ENCODE peak calls at places on chromosomes 7 and 10, in ten cellular contexts. One of them, this sample, is unnamed.

GRCh38 chr10:98295907-98296306 is 27.9 kb upstream of the LOXL4 start:
- DNase-seq in Panc1: no peak
- DNase-seq in spleen: no peak
- DNase-seq in Karpas-422: no peak
- DNase-seq in cardiac muscle cell: peak
- DNase-seq in astrocyte: peak
- DNase-seq in fibroblast of lung: peak
- DNase-seq in mesendoderm: peak
- DNase-seq in adrenal gland: no peak
- DNase-seq in lower lobe of right lung: no peak
- DNase-seq in this sample: no peak

GRCh38 chr10:90394306-90394705 is 463.5 kb downstream of the HTR7 start:
- DNase-seq in Panc1: no peak
- DNase-seq in spleen: no peak
- DNase-seq in Karpas-422: no peak
- DNase-seq in cardiac muscle cell: no peak
- DNase-seq in astrocyte: no peak
- DNase-seq in fibroblast of lung: no peak
- DNase-seq in mesendoderm: peak
- DNase-seq in adrenal gland: no peak
- DNase-seq in lower lobe of right lung: no peak
- DNase-seq in this sample: no peak

GRCh38 chr10:32055478-32056135 is 618 bp downstream of the KIF5B start:
- DNase-seq in Panc1: no peak
- DNase-seq in spleen: peak
- DNase-seq in Karpas-422: peak
- DNase-seq in cardiac muscle cell: peak
- DNase-seq in astrocyte: peak
- DNase-seq in fibroblast of lung: peak
- DNase-seq in mesendoderm: peak
- DNase-seq in adrenal gland: peak
- DNase-seq in lower lobe of right lung: peak
- DNase-seq in this sample: peak

GRCh38 chr10:80133221-80133620 is 691 bp downstream of the PLAC9 start:
- DNase-seq in Panc1: no peak
- DNase-seq in spleen: no peak
- DNase-seq in Karpas-422: no peak
- DNase-seq in cardiac muscle cell: peak
- DNase-seq in astrocyte: no peak
- DNase-seq in fibroblast of lung: no peak
- DNase-seq in mesendoderm: no peak
- DNase-seq in adrenal gland: no peak
- DNase-seq in lower lobe of right lung: no peak
- DNase-seq in this sample: peak

GRCh38 chr7:84112771-84113170 is 81.8 kb downstream of the SEMA3A start:
- DNase-seq in Panc1: no peak
- DNase-seq in spleen: no peak
- DNase-seq in Karpas-422: no peak
- DNase-seq in cardiac muscle cell: no peak
- DNase-seq in astrocyte: no peak
- DNase-seq in fibroblast of lung: peak
- DNase-seq in mesendoderm: peak
- DNase-seq in adrenal gland: no peak
- DNase-seq in lower lobe of right lung: no peak
- DNase-seq in this sample: no peak

GRCh38 chr10:18572959-18573561 is 78.3 kb downstream of the NSUN6 start:
- DNase-seq in Panc1: no peak
- DNase-seq in spleen: no peak
- DNase-seq in Karpas-422: no peak
- DNase-seq in cardiac muscle cell: no peak
- DNase-seq in astrocyte: no peak
- DNase-seq in fibroblast of lung: no peak
- DNase-seq in mesendoderm: no peak
- DNase-seq in adrenal gland: no peak
- DNase-seq in lower lobe of right lung: no peak
- DNase-seq in this sample: no peak

GRCh38 chr7:138021889-138022288 is 20.0 kb upstream of the CREB3L2 start:
- DNase-seq in Panc1: no peak
- DNase-seq in spleen: no peak
- DNase-seq in Karpas-422: no peak
- DNase-seq in cardiac muscle cell: no peak
- DNase-seq in astrocyte: no peak
- DNase-seq in fibroblast of lung: no peak
- DNase-seq in mesendoderm: no peak
- DNase-seq in adrenal gland: no peak
- DNase-seq in lower lobe of right lung: no peak
- DNase-seq in this sample: no peak

GRCh38 chr10:124994573-124995473 is 52.9 kb downstream of the ZRANB1 start:
- DNase-seq in Panc1: no peak
- DNase-seq in spleen: peak
- DNase-seq in Karpas-422: no peak
- DNase-seq in cardiac muscle cell: no peak
- DNase-seq in astrocyte: no peak
- DNase-seq in fibroblast of lung: no peak
- DNase-seq in mesendoderm: no peak
- DNase-seq in adrenal gland: peak
- DNase-seq in lower lobe of right lung: peak
- DNase-seq in this sample: no peak

GRCh38 chr7:142440219-142441073 is 182.6 kb upstream of the PRSS58 start:
- DNase-seq in Panc1: peak
- DNase-seq in spleen: no peak
- DNase-seq in Karpas-422: no peak
- DNase-seq in cardiac muscle cell: peak
- DNase-seq in astrocyte: peak
- DNase-seq in fibroblast of lung: peak
- DNase-seq in mesendoderm: peak
- DNase-seq in adrenal gland: no peak
- DNase-seq in lower lobe of right lung: no peak
- DNase-seq in this sample: no peak

GRCh38 chr7:38744746-38745145 is 113.6 kb upstream of the AMPH start:
- DNase-seq in Panc1: peak
- DNase-seq in spleen: no peak
- DNase-seq in Karpas-422: no peak
- DNase-seq in cardiac muscle cell: peak
- DNase-seq in astrocyte: peak
- DNase-seq in fibroblast of lung: peak
- DNase-seq in mesendoderm: no peak
- DNase-seq in adrenal gland: no peak
- DNase-seq in lower lobe of right lung: no peak
- DNase-seq in this sample: no peak

GRCh38 chr7:148230341-148230740 is 360.2 kb upstream of the C7orf33 start:
- DNase-seq in Panc1: no peak
- DNase-seq in spleen: no peak
- DNase-seq in Karpas-422: no peak
- DNase-seq in cardiac muscle cell: no peak
- DNase-seq in astrocyte: no peak
- DNase-seq in fibroblast of lung: no peak
- DNase-seq in mesendoderm: no peak
- DNase-seq in adrenal gland: no peak
- DNase-seq in lower lobe of right lung: no peak
- DNase-seq in this sample: no peak

GRCh38 chr10:7563368-7563767 is 103.4 kb downstream of the ITIH5 start:
- DNase-seq in Panc1: no peak
- DNase-seq in spleen: no peak
- DNase-seq in Karpas-422: no peak
- DNase-seq in cardiac muscle cell: peak
- DNase-seq in astrocyte: peak
- DNase-seq in fibroblast of lung: peak
- DNase-seq in mesendoderm: no peak
- DNase-seq in adrenal gland: peak
- DNase-seq in lower lobe of right lung: no peak
- DNase-seq in this sample: peak

GRCh38 chr10:13930123-13930522 is 343.4 kb downstream of the PRPF18 start:
- DNase-seq in Panc1: no peak
- DNase-seq in spleen: no peak
- DNase-seq in Karpas-422: no peak
- DNase-seq in cardiac muscle cell: no peak
- DNase-seq in astrocyte: no peak
- DNase-seq in fibroblast of lung: no peak
- DNase-seq in mesendoderm: peak
- DNase-seq in adrenal gland: no peak
- DNase-seq in lower lobe of right lung: no peak
- DNase-seq in this sample: no peak

GRCh38 chr10:111323567-111323966 is 246.7 kb downstream of the ADRA2A start:
- DNase-seq in Panc1: no peak
- DNase-seq in spleen: no peak
- DNase-seq in Karpas-422: peak
- DNase-seq in cardiac muscle cell: no peak
- DNase-seq in astrocyte: no peak
- DNase-seq in fibroblast of lung: no peak
- DNase-seq in mesendoderm: peak
- DNase-seq in adrenal gland: no peak
- DNase-seq in lower lobe of right lung: no peak
- DNase-seq in this sample: no peak

GRCh38 chr7:8161398-8161828 is 100.6 kb downstream of the ICA1 start:
- DNase-seq in Panc1: no peak
- DNase-seq in spleen: no peak
- DNase-seq in Karpas-422: no peak
- DNase-seq in cardiac muscle cell: no peak
- DNase-seq in astrocyte: no peak
- DNase-seq in fibroblast of lung: no peak
- DNase-seq in mesendoderm: no peak
- DNase-seq in adrenal gland: no peak
- DNase-seq in lower lobe of right lung: no peak
- DNase-seq in this sample: no peak
- H3K27ac ChIP-seq in Panc1: no peak
- H3K27ac ChIP-seq in spleen: no peak
- H3K27ac ChIP-seq in Karpas-422: no peak
- H3K27ac ChIP-seq in cardiac muscle cell: no peak
- H3K27ac ChIP-seq in astrocyte: no peak
- H3K27ac ChIP-seq in fibroblast of lung: no peak
- H3K27ac ChIP-seq in mesendoderm: no peak
- H3K27ac ChIP-seq in adrenal gland: no peak
- H3K27ac ChIP-seq in lower lobe of right lung: no peak
- H3K27ac ChIP-seq in this sample: no peak

DNA sequence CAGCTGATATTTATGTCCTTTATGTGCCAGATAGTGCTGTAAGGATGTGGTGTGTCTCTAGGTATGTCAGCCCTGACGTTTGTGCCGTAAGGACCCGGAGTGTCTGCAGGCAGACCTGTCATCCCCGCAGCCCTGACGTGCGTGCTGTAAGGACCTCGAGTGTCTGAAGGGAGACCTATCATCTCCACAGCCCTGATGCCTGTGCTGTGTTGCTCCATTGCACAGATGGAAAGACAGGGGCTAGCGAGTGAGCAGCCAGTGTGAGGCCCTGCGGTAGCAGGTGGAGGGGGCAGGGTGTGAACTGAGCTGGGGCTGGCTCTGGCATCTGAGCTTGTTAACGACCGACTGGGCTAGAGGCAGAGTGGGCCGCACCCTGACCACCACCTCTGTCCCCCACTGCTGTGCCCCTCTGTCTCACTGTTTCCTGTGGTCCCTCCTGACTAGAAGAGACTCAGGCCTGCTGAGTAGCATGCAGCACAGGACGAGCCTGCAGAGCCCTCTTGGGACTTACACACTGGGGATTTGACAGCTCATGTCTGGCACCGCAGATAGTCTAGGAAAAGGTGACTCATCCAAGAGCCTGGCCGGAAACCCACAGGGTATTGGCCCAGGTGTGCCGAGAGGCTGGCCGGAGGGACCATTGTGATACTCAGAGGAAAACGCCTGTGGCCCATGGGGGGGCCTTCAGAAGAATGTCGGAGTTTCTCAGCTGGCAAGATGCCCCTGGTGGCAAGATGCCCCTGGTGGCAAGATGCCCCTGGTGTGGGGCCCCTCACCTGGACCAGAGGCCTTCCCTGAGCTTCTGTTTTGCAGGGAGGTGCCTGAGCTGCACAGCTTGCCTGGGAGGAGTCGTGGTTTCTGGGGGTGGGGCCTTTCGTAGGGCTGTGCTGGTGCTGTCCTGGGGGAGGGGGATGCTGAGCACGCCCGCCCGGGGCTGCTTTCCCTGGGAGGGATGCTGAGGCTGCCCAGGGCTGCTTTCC is 34.3 kb downstream of the INPP5A start:
- DNase-seq in Panc1: peak
- DNase-seq in spleen: no peak
- DNase-seq in Karpas-422: peak
- DNase-seq in cardiac muscle cell: peak
- DNase-seq in astrocyte: peak
- DNase-seq in fibroblast of lung: peak
- DNase-seq in mesendoderm: peak
- DNase-seq in adrenal gland: peak
- DNase-seq in lower lobe of right lung: no peak
- DNase-seq in this sample: no peak
- H3K4me3 ChIP-seq in Panc1: peak
- H3K4me3 ChIP-seq in spleen: no peak
- H3K4me3 ChIP-seq in Karpas-422: peak
- H3K4me3 ChIP-seq in cardiac muscle cell: no peak
- H3K4me3 ChIP-seq in astrocyte: no peak
- H3K4me3 ChIP-seq in fibroblast of lung: no peak
- H3K4me3 ChIP-seq in mesendoderm: no peak
- H3K4me3 ChIP-seq in adrenal gland: no peak
- H3K4me3 ChIP-seq in lower lobe of right lung: peak
- H3K4me3 ChIP-seq in this sample: no peak

GRCh38 chr7:1137517-1138167 is 22.4 kb downstream of the ZFAND2A start:
- DNase-seq in Panc1: no peak
- DNase-seq in spleen: no peak
- DNase-seq in Karpas-422: no peak
- DNase-seq in cardiac muscle cell: no peak
- DNase-seq in astrocyte: no peak
- DNase-seq in fibroblast of lung: no peak
- DNase-seq in mesendoderm: peak
- DNase-seq in adrenal gland: no peak
- DNase-seq in lower lobe of right lung: no peak
- DNase-seq in this sample: no peak
- H3K27ac ChIP-seq in Panc1: peak
- H3K27ac ChIP-seq in spleen: peak
- H3K27ac ChIP-seq in Karpas-422: no peak
- H3K27ac ChIP-seq in cardiac muscle cell: no peak
- H3K27ac ChIP-seq in astrocyte: peak
- H3K27ac ChIP-seq in fibroblast of lung: peak
- H3K27ac ChIP-seq in mesendoderm: no peak
- H3K27ac ChIP-seq in adrenal gland: no peak
- H3K27ac ChIP-seq in lower lobe of right lung: peak
- H3K27ac ChIP-seq in this sample: no peak

DNA sequence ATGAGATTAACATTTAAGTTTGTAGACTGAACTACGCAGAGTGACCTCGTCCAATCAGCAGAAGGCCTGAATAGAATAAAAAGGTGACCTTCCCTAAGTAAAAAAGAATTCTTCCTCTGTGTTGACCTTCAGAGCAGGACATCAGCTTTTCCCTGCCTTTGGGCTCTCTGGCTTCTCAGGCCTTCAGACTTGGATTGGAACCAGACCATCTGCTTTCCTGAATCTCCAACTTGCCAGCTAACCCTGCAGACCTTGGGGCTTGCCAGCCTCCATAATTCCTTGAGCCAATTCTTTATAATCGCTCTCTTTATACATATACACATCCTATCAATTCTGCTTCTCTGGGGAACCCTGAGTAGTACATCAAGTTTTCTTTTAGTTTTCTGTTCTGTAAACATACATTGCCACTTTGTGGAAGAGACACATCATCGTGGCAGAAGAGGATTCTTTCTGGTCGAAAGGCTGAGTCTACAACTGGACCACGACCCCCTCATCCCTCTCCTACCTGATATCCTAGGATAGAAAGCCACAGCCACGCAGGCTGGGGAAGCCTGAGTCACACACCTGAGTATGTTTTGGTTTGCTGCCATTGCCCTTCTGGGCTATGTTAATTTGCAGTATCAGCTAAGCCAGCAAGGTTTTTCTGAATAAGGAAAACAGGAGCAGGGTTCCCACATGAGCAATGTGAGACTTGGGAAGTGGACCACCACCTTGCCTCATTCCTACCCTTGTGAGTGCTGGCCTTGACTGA is 445.1 kb upstream of the FZD8 start:
- DNase-seq in Panc1: no peak
- DNase-seq in spleen: no peak
- DNase-seq in Karpas-422: no peak
- DNase-seq in cardiac muscle cell: no peak
- DNase-seq in astrocyte: no peak
- DNase-seq in fibroblast of lung: no peak
- DNase-seq in mesendoderm: no peak
- DNase-seq in adrenal gland: no peak
- DNase-seq in lower lobe of right lung: no peak
- DNase-seq in this sample: no peak
- H3K4me3 ChIP-seq in Panc1: no peak
- H3K4me3 ChIP-seq in spleen: no peak
- H3K4me3 ChIP-seq in Karpas-422: no peak
- H3K4me3 ChIP-seq in cardiac muscle cell: no peak
- H3K4me3 ChIP-seq in astrocyte: no peak
- H3K4me3 ChIP-seq in fibroblast of lung: no peak
- H3K4me3 ChIP-seq in mesendoderm: no peak
- H3K4me3 ChIP-seq in adrenal gland: no peak
- H3K4me3 ChIP-seq in lower lobe of right lung: no peak
- H3K4me3 ChIP-seq in this sample: no peak

This sample was measured in ovary.